ENCODE peak calls at places on chromosomes 12 and 14, in nine cellular contexts. H is HCT116, I is body of pancreas, S is adrenal gland, M is Peyer's patch, D is IMR-90, O is lower leg skin, L is GM12892, C is tibial nerve. Z is an unnamed sample.

GRCh38 chr12:29073631-29074239 is 75.3 kb upstream of the FAR2 start:
- DNase-seq in H (peak; percentile 35), I (no peak), S (no peak), M (no peak), D (peak; percentile 49), O (no peak), L (no peak), C (no peak), Z (no peak)

GRCh38 chr12:123017753-123018152 is 37.3 kb downstream of the ARL6IP4 start:
- DNase-seq in H (no peak), I (no peak), S (no peak), M (no peak), D (no peak), O (no peak), L (no peak), C (no peak), Z (no peak)

GRCh38 chr14:32374155-32374554 is 45.1 kb downstream of the AKAP6 start:
- DNase-seq in H (no peak), I (no peak), S (no peak), M (no peak), D (no peak), O (no peak), L (no peak), C (no peak), Z (no peak)

GRCh38 chr14:90301580-90302181 is 30.1 kb downstream of the NRDE2 start:
- DNase-seq in H (no peak), I (no peak), S (no peak), M (no peak), D (peak; percentile 80), O (no peak), L (no peak), C (no peak), Z (peak; percentile 47)

GRCh38 chr14:102507891-102508312 is 1.7 kb downstream of the ANKRD9 start:
- DNase-seq in H (no peak), I (no peak), S (no peak), M (no peak), D (no peak), O (no peak), L (no peak), C (no peak), Z (no peak)

GRCh38 chr14:100640481-100641273 is 53.5 kb upstream of the BEGAIN start:
- DNase-seq in H (no peak), I (no peak), S (no peak), M (peak; percentile 86), D (peak; percentile 28), O (no peak), L (no peak), C (no peak), Z (no peak)

GRCh38 chr14:90383126-90383730 is 13.6 kb upstream of the CALM1 start:
- DNase-seq in H (peak; percentile 99), I (peak; percentile 99), S (peak; percentile 99), M (peak; percentile 100), D (peak; percentile 100), O (peak; percentile 100), L (peak; percentile 88), C (peak; percentile 99), Z (peak; percentile 99)

GRCh38 chr14:96243785-96244184 is 12.2 kb upstream of the BDKRB1 start:
- DNase-seq in H (no peak), I (no peak), S (no peak), M (no peak), D (peak; percentile 48), O (no peak), L (no peak), C (no peak), Z (no peak)

GRCh38 chr12:101459642-101460346 is 15.3 kb upstream of the SPIC start:
- DNase-seq in H (peak; percentile 59), I (no peak), S (no peak), M (peak; percentile 60), D (peak; percentile 39), O (no peak), L (no peak), C (peak; percentile 16), Z (peak; percentile 13)

GRCh38 chr12:24728366-24728765 is 220.5 kb downstream of the BCAT1 start:
- DNase-seq in H (no peak), I (no peak), S (no peak), M (no peak), D (peak; percentile 55), O (no peak), L (no peak), C (no peak), Z (no peak)

GRCh38 chr14:49294736-49295135 is 291.4 kb downstream of the RPS29 start:
- DNase-seq in H (no peak), I (no peak), S (no peak), M (no peak), D (no peak), O (no peak), L (no peak), C (no peak), Z (no peak)

GRCh38 chr12:132998742-132999141 is 12.6 kb downstream of the ZNF26 start:
- DNase-seq in H (no peak), I (no peak), S (no peak), M (no peak), D (no peak), O (no peak), L (no peak), C (no peak), Z (no peak)

DNA sequence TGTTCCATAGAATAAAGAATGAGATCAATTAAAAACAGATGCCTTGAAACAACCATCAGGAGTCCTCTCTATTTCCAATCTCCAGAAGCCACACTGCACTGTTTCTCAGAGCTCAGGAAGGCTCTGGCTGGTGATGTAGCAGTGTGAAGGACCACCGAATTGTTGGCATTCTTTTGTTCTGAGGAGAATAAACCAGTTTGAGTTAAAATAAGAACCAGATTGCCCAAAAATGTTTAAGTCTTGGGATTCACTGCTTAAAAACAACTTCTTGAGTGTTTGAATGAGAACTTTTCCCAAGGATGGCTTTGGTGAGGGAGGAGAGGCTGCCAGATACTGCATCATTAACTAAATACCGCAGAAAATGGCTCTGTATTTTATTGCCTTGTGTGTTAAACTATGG is 341.2 kb downstream of the C12orf75 start:
- DNase-seq in H (no peak), I (no peak), S (no peak), M (no peak), D (peak; percentile 6), O (no peak), L (no peak), C (no peak), Z (no peak)
- TF ChIP-seq POLR2A in H (no peak), I (no peak), S (no peak), M (no peak), D (no peak), O (no peak), L (no peak), C (no peak), Z (no peak)

GRCh38 chr12:62603811-62604098 is 137.1 kb downstream of the MON2 start:
- DNase-seq in H (no peak), I (no peak), S (no peak), M (no peak), D (no peak), O (no peak), L (no peak), C (no peak), Z (no peak)

GRCh38 chr12:62603061-62603810 is 136.6 kb downstream of the MON2 start:
- DNase-seq in H (peak; percentile 51), I (peak; percentile 85), S (peak; percentile 88), M (peak; percentile 90), D (peak; percentile 89), O (peak; percentile 96), L (peak; percentile 66), C (peak; percentile 64), Z (peak; percentile 52)

GRCh38 chr12:62604373-62604772 is 137.7 kb downstream of the MON2 start:
- DNase-seq in H (no peak), I (no peak), S (no peak), M (no peak), D (no peak), O (no peak), L (no peak), C (no peak), Z (no peak)

GRCh38 chr12:62601765-62602444 is 135.3 kb downstream of the MON2 start:
- DNase-seq in H (no peak), I (no peak), S (no peak), M (no peak), D (no peak), O (no peak), L (no peak), C (no peak), Z (no peak)

GRCh38 chr12:62602445-62603060 is 135.9 kb downstream of the MON2 start:
- DNase-seq in H (peak; percentile 91), I (peak; percentile 86), S (peak; percentile 89), M (peak; percentile 96), D (peak; percentile 90), O (peak; percentile 97), L (peak; percentile 51), C (peak; percentile 84), Z (peak; percentile 70)
- TF ChIP-seq POLR2A in H (peak; percentile 59), I (peak; percentile 67), S (peak; percentile 15), M (no peak), D (peak; percentile 87), O (no peak), L (peak; percentile 83), C (peak; percentile 11), Z (peak; percentile 96)

DNA sequence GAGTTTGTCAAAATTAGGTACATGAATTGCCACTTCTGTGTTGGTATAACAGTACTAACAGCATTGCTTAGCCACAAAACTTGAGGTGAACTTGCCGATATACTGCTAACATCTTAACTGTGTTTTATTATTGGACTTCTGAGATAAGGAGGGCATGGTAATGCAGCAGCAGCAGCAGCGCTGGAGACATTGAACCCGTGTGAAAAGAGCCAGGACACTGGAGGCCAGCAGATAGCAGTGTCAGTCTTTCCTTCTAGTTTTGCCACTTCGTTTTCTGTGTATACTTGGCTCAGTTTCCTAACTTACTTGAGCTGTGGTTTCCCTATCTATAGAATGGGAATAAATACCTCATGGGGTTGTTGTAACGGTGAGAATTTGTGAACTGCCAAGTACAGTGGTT is 82.8 kb downstream of the KTN1 start:
- DNase-seq in H (no peak), I (no peak), S (no peak), M (no peak), D (no peak), O (no peak), L (no peak), C (no peak), Z (no peak)
- TF ChIP-seq POLR2A in H (no peak), I (no peak), S (no peak), M (no peak), D (no peak), O (no peak), L (no peak), C (no peak), Z (no peak)

GRCh38 chr12:71683633-71684032 is 2.2 kb upstream of the TMEM19 start:
- DNase-seq in H (no peak), I (no peak), S (no peak), M (no peak), D (no peak), O (no peak), L (no peak), C (no peak), Z (no peak)

GRCh38 chr12:71684081-71684480 is 1.8 kb upstream of the TMEM19 start:
- DNase-seq in H (no peak), I (no peak), S (no peak), M (no peak), D (no peak), O (no peak), L (no peak), C (no peak), Z (no peak)

GRCh38 chr12:71686658-71687025 is 760 bp downstream of the TMEM19 start:
- DNase-seq in H (no peak), I (no peak), S (no peak), M (no peak), D (peak; percentile 19), O (no peak), L (no peak), C (no peak), Z (no peak)

GRCh38 chr12:71685312-71685906 is 473 bp upstream of the TMEM19 start:
- DNase-seq in H (no peak), I (no peak), S (no peak), M (no peak), D (no peak), O (peak; percentile 85), L (no peak), C (no peak), Z (no peak)

GRCh38 chr12:71685961-71686657 is at the start of gene TMEM19:
- DNase-seq in H (peak; percentile 81), I (peak; percentile 91), S (peak; percentile 92), M (peak; percentile 96), D (peak; percentile 86), O (peak; percentile 97), L (peak; percentile 63), C (peak; percentile 74), Z (peak; percentile 68)
- TF ChIP-seq POLR2A in H (peak; percentile 78), I (peak; percentile 85), S (peak; percentile 61), M (peak; percentile 74), D (peak; percentile 26), O (no peak), L (peak; percentile 75), C (peak; percentile 69), Z (peak; percentile 73)

Z was measured in H54.